ENCODE peak calls at places on chromosomes 4 and X, in six cellular contexts. G is choroid plexus epithelial cell; M is stimulated activated CD4-positive, alpha-beta T cell treated with anti-CD3 and anti-CD28 coated beads, Interleukin-4, amount 100 ng/mL, for 24 hours; U is hepatocyte; A is astrocyte of the spinal cord; N is psoas muscle. Z is an unnamed sample.

GRCh38 chr4:184750926-184751584 is 17.2 kb upstream of the CENPU start:
- DNase-seq in A (no peak), U (peak; percentile 27), N (no peak), M (no peak), G (no peak), Z (no peak)

GRCh38 chr4:94420356-94420755 is 31.4 kb upstream of the PDLIM5 start:
- DNase-seq in N (no peak), M (no peak), U (no peak), G (peak; percentile 37), A (no peak), Z (no peak)

GRCh38 chr4:108477527-108478108 is 142.8 kb upstream of the RPL34 start:
- DNase-seq in M (no peak), A (no peak), N (no peak), U (no peak), G (peak; percentile 47), Z (no peak)

GRCh38 chr4:111989817-111990216 is 155.4 kb upstream of the FAM241A start:
- DNase-seq in G (no peak), N (no peak), M (no peak), A (no peak), U (peak; percentile 29), Z (no peak)

GRCh38 chr4:113832795-113833194 is 71.3 kb upstream of the CAMK2D start:
- DNase-seq in M (no peak), A (no peak), U (no peak), N (no peak), G (no peak), Z (no peak)

GRCh38 chrX:79081895-79082512 is 62.5 kb upstream of the GPR174 start:
- DNase-seq in N (no peak), U (peak; percentile 19), G (peak; percentile 61), M (peak; percentile 40), A (peak; percentile 28), Z (peak; percentile 53)

GRCh38 chr4:40446785-40447184 is 111.7 kb downstream of the CHRNA9 start:
- DNase-seq in U (peak; percentile 44), G (no peak), M (no peak), A (no peak), N (no peak), Z (no peak)

GRCh38 chrX:117610049-117610448 is 506.6 kb downstream of the KLHL13 start:
- DNase-seq in U (no peak), M (no peak), G (no peak), A (no peak), N (no peak), Z (no peak)

GRCh38 chr4:20444599-20445337 is 193.1 kb downstream of the SLIT2 start:
- DNase-seq in G (no peak), M (no peak), U (no peak), N (no peak), A (no peak), Z (no peak)

GRCh38 chrX:108541286-108541685 is 101.6 kb downstream of the COL4A5 start:
- DNase-seq in U (no peak), M (no peak), N (no peak), A (no peak), G (no peak), Z (no peak)

GRCh38 chr4:82797048-82797590 is 1.5 kb downstream of the SCD5 start:
- DNase-seq in N (no peak), U (no peak), M (no peak), A (peak; percentile 39), G (no peak), Z (peak; percentile 51)

GRCh38 chrX:23656684-23657083 is 10.6 kb upstream of the PRDX4 start:
- DNase-seq in A (no peak), M (no peak), N (no peak), G (peak; percentile 24), U (no peak), Z (no peak)

GRCh38 chrX:24483596-24483995 is 18.5 kb downstream of the PDK3 start:
- DNase-seq in N (no peak), A (no peak), U (no peak), G (no peak), M (no peak), Z (no peak)

GRCh38 chr4:150510176-150510875 is 71.6 kb upstream of the MAB21L2 start:
- DNase-seq in M (no peak), A (peak; percentile 80), N (no peak), U (no peak), G (peak; percentile 92), Z (peak; percentile 71)

GRCh38 chrX:38192007-38192625 is 28.6 kb downstream of the SRPX start:
- DNase-seq in N (no peak), A (no peak), G (peak; percentile 48), U (no peak), M (no peak), Z (peak; percentile 57)

GRCh38 chrX:130263016-130263415 is 5.7 kb downstream of the ZNF280C start:
- DNase-seq in M (no peak), U (no peak), A (no peak), N (no peak), G (no peak), Z (no peak)

GRCh38 chrX:40153335-40154221 is 55.8 kb upstream of the BCOR start:
- DNase-seq in M (peak; percentile 66), A (no peak), N (peak; percentile 48), U (peak; percentile 76), G (peak; percentile 51), Z (peak; percentile 51)

GRCh38 chr4:15781427-15782095 is 3.4 kb downstream of the CD38 start:
- DNase-seq in M (peak; percentile 41), U (no peak), A (no peak), G (peak; percentile 67), N (no peak), Z (no peak)

GRCh38 chr4:26410385-26411293 is 79.6 kb downstream of the CCKAR start:
- DNase-seq in N (no peak), M (peak; percentile 43), A (peak; percentile 72), G (peak; percentile 80), U (peak; percentile 56), Z (peak; percentile 68)

GRCh38 chr4:186808635-186809018 is 85.0 kb upstream of the FAT1 start:
- DNase-seq in M (no peak), U (peak; percentile 16), G (peak; percentile 88), A (peak; percentile 78), N (no peak), Z (no peak)

GRCh38 chrX:112368371-112368770 is 285.8 kb upstream of the TRPC5 start:
- DNase-seq in G (no peak), U (no peak), A (no peak), M (no peak), N (no peak), Z (no peak)

GRCh38 chr4:82739292-82740190 is 59.1 kb downstream of the SCD5 start:
- DNase-seq in M (peak; percentile 53), N (peak; percentile 56), U (peak; percentile 77), G (peak; percentile 73), A (peak; percentile 60), Z (peak; percentile 93)

GRCh38 chr4:14054391-14054790 is 426.9 kb upstream of the BOD1L1 start:
- DNase-seq in A (no peak), M (no peak), N (no peak), G (no peak), U (no peak), Z (no peak)

GRCh38 chr4:151689211-151689991 is 71.4 kb downstream of the GATB start:
- DNase-seq in G (no peak), N (no peak), U (no peak), A (no peak), M (no peak), Z (no peak)

GRCh38 chr4:26217961-26218676 is 102.7 kb upstream of the RBPJ start:
- DNase-seq in U (no peak), M (no peak), A (no peak), N (peak; percentile 24), G (peak; percentile 48), Z (no peak)

GRCh38 chr4:8391972-8392371 is 48.6 kb downstream of the ACOX3 start:
- DNase-seq in M (no peak), A (peak; percentile 82), G (peak; percentile 97), U (no peak), N (peak; percentile 71), Z (peak; percentile 95)

GRCh38 chr4:2915789-2916188 is 47.4 kb downstream of the NOP14 start:
- DNase-seq in A (no peak), G (no peak), N (no peak), U (no peak), M (no peak), Z (no peak)

GRCh38 chr4:48943387-48943786 is 36.8 kb upstream of the OCIAD2 start:
- DNase-seq in A (no peak), M (no peak), G (peak; percentile 16), U (peak; percentile 39), N (no peak), Z (no peak)

GRCh38 chr4:74284074-74284473 is 24.2 kb upstream of the EPGN start:
- DNase-seq in A (peak; percentile 61), U (no peak), G (peak; percentile 67), N (no peak), M (no peak), Z (peak; percentile 2)

GRCh38 chr4:13196721-13197120 is 287.4 kb downstream of the RAB28 start:
- DNase-seq in N (no peak), A (no peak), G (no peak), U (no peak), M (no peak), Z (no peak)

GRCh38 chr4:20284990-20285389 is 33.3 kb downstream of the SLIT2 start:
- DNase-seq in N (no peak), G (no peak), U (peak; percentile 60), A (no peak), M (no peak), Z (no peak)

Z was measured in dermis blood vessel endothelial cell.